ENCODE peak calls at places on chromosomes 13 and 19, in six cellular contexts. One of them, this sample, is unnamed.

GRCh38 chr13:42720116-42720857 is 61.1 kb upstream of the FAM216B start:
- DNase-seq in stimulated activated CD4-positive, alpha-beta T cell treated with anti-CD3 and anti-CD28 coated beads, Interleukin-4, amount 100 ng/mL, for 4 hours: peak
- DNase-seq in AML-193: no peak
- DNase-seq in GM20000: no peak
- DNase-seq in EL: peak
- DNase-seq in fibroblast of the aortic adventitia: peak
- DNase-seq in this sample: no peak

GRCh38 chr13:24341439-24341838 is 32.1 kb downstream of the C1QTNF9 start:
- DNase-seq in EL: peak
- DNase-seq in AML-193: no peak
- DNase-seq in GM20000: no peak
- DNase-seq in stimulated activated CD4-positive, alpha-beta T cell treated with anti-CD3 and anti-CD28 coated beads, Interleukin-4, amount 100 ng/mL, for 4 hours: no peak
- DNase-seq in fibroblast of the aortic adventitia: peak
- DNase-seq in this sample: no peak

GRCh38 chr13:44715287-44716224 is 139.4 kb upstream of the TSC22D1 start:
- DNase-seq in EL: peak
- DNase-seq in GM20000: no peak
- DNase-seq in fibroblast of the aortic adventitia: peak
- DNase-seq in AML-193: no peak
- DNase-seq in stimulated activated CD4-positive, alpha-beta T cell treated with anti-CD3 and anti-CD28 coated beads, Interleukin-4, amount 100 ng/mL, for 4 hours: no peak
- DNase-seq in this sample: no peak

GRCh38 chr13:87052731-87053130 is 618.4 kb upstream of the SLITRK5 start:
- DNase-seq in AML-193: no peak
- DNase-seq in EL: no peak
- DNase-seq in fibroblast of the aortic adventitia: peak
- DNase-seq in stimulated activated CD4-positive, alpha-beta T cell treated with anti-CD3 and anti-CD28 coated beads, Interleukin-4, amount 100 ng/mL, for 4 hours: no peak
- DNase-seq in GM20000: no peak
- DNase-seq in this sample: no peak

GRCh38 chr13:95354680-95355487 is 53.6 kb upstream of the ABCC4 start:
- DNase-seq in GM20000: no peak
- DNase-seq in stimulated activated CD4-positive, alpha-beta T cell treated with anti-CD3 and anti-CD28 coated beads, Interleukin-4, amount 100 ng/mL, for 4 hours: no peak
- DNase-seq in fibroblast of the aortic adventitia: no peak
- DNase-seq in EL: no peak
- DNase-seq in AML-193: no peak
- DNase-seq in this sample: no peak

GRCh38 chr13:51292000-51292550 is 47.4 kb upstream of the SERPINE3 start:
- DNase-seq in stimulated activated CD4-positive, alpha-beta T cell treated with anti-CD3 and anti-CD28 coated beads, Interleukin-4, amount 100 ng/mL, for 4 hours: no peak
- DNase-seq in GM20000: no peak
- DNase-seq in AML-193: no peak
- DNase-seq in fibroblast of the aortic adventitia: peak
- DNase-seq in EL: no peak
- DNase-seq in this sample: no peak

GRCh38 chr19:55372316-55373081 is 2.2 kb upstream of the IL11 start:
- DNase-seq in GM20000: no peak
- DNase-seq in fibroblast of the aortic adventitia: peak
- DNase-seq in EL: peak
- DNase-seq in stimulated activated CD4-positive, alpha-beta T cell treated with anti-CD3 and anti-CD28 coated beads, Interleukin-4, amount 100 ng/mL, for 4 hours: no peak
- DNase-seq in AML-193: no peak
- DNase-seq in this sample: no peak

GRCh38 chr19:38617764-38618589 is at the start of gene MAP4K1:
- DNase-seq in fibroblast of the aortic adventitia: no peak
- DNase-seq in GM20000: peak
- DNase-seq in stimulated activated CD4-positive, alpha-beta T cell treated with anti-CD3 and anti-CD28 coated beads, Interleukin-4, amount 100 ng/mL, for 4 hours: peak
- DNase-seq in EL: no peak
- DNase-seq in AML-193: peak
- DNase-seq in this sample: peak

GRCh38 chr13:43686557-43686956 is 100.2 kb downstream of the ENOX1 start:
- DNase-seq in fibroblast of the aortic adventitia: peak
- DNase-seq in GM20000: no peak
- DNase-seq in stimulated activated CD4-positive, alpha-beta T cell treated with anti-CD3 and anti-CD28 coated beads, Interleukin-4, amount 100 ng/mL, for 4 hours: no peak
- DNase-seq in EL: peak
- DNase-seq in AML-193: no peak
- DNase-seq in this sample: no peak

GRCh38 chr19:30065680-30066606 is 123.9 kb downstream of the URI1 start:
- DNase-seq in stimulated activated CD4-positive, alpha-beta T cell treated with anti-CD3 and anti-CD28 coated beads, Interleukin-4, amount 100 ng/mL, for 4 hours: no peak
- DNase-seq in GM20000: no peak
- DNase-seq in EL: no peak
- DNase-seq in fibroblast of the aortic adventitia: no peak
- DNase-seq in AML-193: no peak
- DNase-seq in this sample: no peak

GRCh38 chr19:16203256-16204004 is 5.7 kb downstream of the AP1M1 start:
- DNase-seq in GM20000: no peak
- DNase-seq in fibroblast of the aortic adventitia: no peak
- DNase-seq in AML-193: no peak
- DNase-seq in EL: no peak
- DNase-seq in stimulated activated CD4-positive, alpha-beta T cell treated with anti-CD3 and anti-CD28 coated beads, Interleukin-4, amount 100 ng/mL, for 4 hours: no peak
- DNase-seq in this sample: no peak